ENCODE peak calls at places on chromosomes 16 and 17, in four cellular contexts. X is activated CD8-positive, alpha-beta memory T cell treated with anti-CD3 and anti-CD28 coated beads, Interleukin-2, amount 50 U/mL, for 48 hours; J is NCI-H345; P is fibroblast of lung. V is an unnamed sample.
A peak's percentile ranks its signal among the peaks of the same experiment; 100 is the strongest.

GRCh38 chr16:74650966-74651567 is 15.6 kb downstream of the RFWD3 start:
- DNase-seq in P (no peak), J (no peak), X (no peak), V (no peak)

GRCh38 chr17:36705651-36706436 is 104.5 kb downstream of the MRM1 start:
- DNase-seq in J (peak; percentile 30), X (peak; percentile 70), P (peak; percentile 33), V (peak; percentile 40)

GRCh38 chr17:5225668-5226457 is 8.8 kb downstream of the SCIMP start:
- DNase-seq in P (no peak), J (no peak), X (no peak), V (no peak)

GRCh38 chr17:7515912-7516610 is 31.9 kb downstream of the POLR2A start:
- DNase-seq in J (no peak), P (peak; percentile 51), X (no peak), V (no peak)

GRCh38 chr17:81066771-81067315 is 31.9 kb downstream of the BAIAP2 start:
- DNase-seq in X (no peak), J (no peak), P (no peak), V (no peak)

GRCh38 chr17:78324391-78325075 is 35.3 kb downstream of the SOCS3 start:
- DNase-seq in X (no peak), J (no peak), P (peak; percentile 78), V (peak; percentile 88)

GRCh38 chr16:10641953-10642949 is 52.5 kb downstream of the TEKT5 start:
- DNase-seq in X (no peak), P (no peak), J (no peak), V (no peak)

GRCh38 chr17:44350733-44351226 is 5.7 kb downstream of the GRN start:
- DNase-seq in X (peak; percentile 88), P (peak; percentile 25), J (peak; percentile 58), V (peak; percentile 88)

GRCh38 chr17:31554930-31555329 is 163.5 kb downstream of the RAB11FIP4 start:
- DNase-seq in X (no peak), J (no peak), P (no peak), V (no peak)

GRCh38 chr17:79082311-79083190 is 7.9 kb downstream of the ENGASE start:
- DNase-seq in J (peak; percentile 46), P (no peak), X (peak; percentile 82), V (peak; percentile 83)